ENCODE peak calls at places on chromosomes 5 and 9, in four cellular contexts. I is breast epithelium, S is cardiac muscle cell, C is IMR-90. B is an unnamed sample.

GRCh38 chr5:78899922-78900362 is 85.2 kb downstream of the ARSB start:
- DNase-seq in I (no peak), S (peak; percentile 58), C (peak; percentile 67), B (no peak)

GRCh38 chr9:100306283-100306682 is 46.5 kb downstream of the TEX10 start:
- DNase-seq in I (no peak), S (no peak), C (no peak), B (no peak)

GRCh38 chr9:17556255-17556654 is 22.6 kb upstream of the SH3GL2 start:
- DNase-seq in I (no peak), S (peak; percentile 4), C (no peak), B (no peak)

GRCh38 chr5:133361922-133362321 is 250.4 kb downstream of the FSTL4 start:
- DNase-seq in I (no peak), S (no peak), C (no peak), B (no peak)

GRCh38 chr9:132002827-132003704 is 76.6 kb downstream of the MED27 start:
- DNase-seq in I (no peak), S (no peak), C (no peak), B (no peak)

GRCh38 chr9:10744669-10745068 is 131.9 kb upstream of the PTPRD start:
- DNase-seq in I (no peak), S (no peak), C (no peak), B (no peak)

GRCh38 chr5:133387091-133387490 is 225.2 kb downstream of the FSTL4 start:
- DNase-seq in I (no peak), S (no peak), C (no peak), B (no peak)

GRCh38 chr9:107810493-107810931 is 320.9 kb upstream of the KLF4 start:
- DNase-seq in I (no peak), S (no peak), C (peak; percentile 25), B (no peak)

GRCh38 chr5:34652916-34653315 is 3.2 kb upstream of the RAI14 start:
- DNase-seq in I (no peak), S (no peak), C (peak; percentile 74), B (no peak)

GRCh38 chr9:136940526-136941230 is 3.9 kb downstream of the FBXW5 start:
- DNase-seq in I (no peak), S (no peak), C (no peak), B (no peak)

GRCh38 chr5:178201221-178201926 is 3.0 kb upstream of the HNRNPAB start:
- DNase-seq in I (no peak), S (no peak), C (peak; percentile 57), B (no peak)

GRCh38 chr9:106722051-106722753 is 140.8 kb upstream of the ZNF462 start:
- DNase-seq in I (no peak), S (no peak), C (no peak), B (no peak)

GRCh38 chr5:145557345-145557744 is 277.8 kb downstream of the PRELID2 start:
- DNase-seq in I (no peak), S (no peak), C (no peak), B (no peak)

GRCh38 chr9:132579427-132579798 is 3.0 kb upstream of the BARHL1 start:
- DNase-seq in I (no peak), S (no peak), C (no peak), B (no peak)

GRCh38 chr9:2583308-2584013 is 38.1 kb upstream of the VLDLR start:
- DNase-seq in I (no peak), S (no peak), C (no peak), B (no peak)

GRCh38 chr9:129310666-129311350 is 132.7 kb upstream of the IER5L start:
- DNase-seq in I (no peak), S (no peak), C (peak; percentile 44), B (no peak)

GRCh38 chr5:119049824-119050449 is 20.9 kb upstream of the DMXL1 start:
- DNase-seq in I (no peak), S (no peak), C (peak; percentile 80), B (no peak)

GRCh38 chr9:78030553-78031270 is 899 bp downstream of the GNAQ start:
- DNase-seq in I (peak; percentile 35), S (peak; percentile 55), C (peak; percentile 21), B (peak; percentile 65)

GRCh38 chr5:172806897-172807672 is 27.0 kb upstream of the ERGIC1 start:
- DNase-seq in I (peak; percentile 75), S (peak; percentile 53), C (peak; percentile 89), B (peak; percentile 35)

GRCh38 chr5:72314571-72315172 is 5.4 kb downstream of the MRPS27 start:
- DNase-seq in I (no peak), S (peak; percentile 48), C (peak; percentile 82), B (no peak)

GRCh38 chr9:77015291-77016048 is 4.0 kb upstream of the FOXB2 start:
- DNase-seq in I (no peak), S (no peak), C (no peak), B (no peak)

GRCh38 chr5:137497396-137498290 is 1.5 kb downstream of the SPOCK1 start:
- DNase-seq in I (no peak), S (no peak), C (no peak), B (peak; percentile 40)

GRCh38 chr9:75455444-75455921 is 367.2 kb downstream of the OSTF1 start:
- DNase-seq in I (no peak), S (no peak), C (peak; percentile 1), B (no peak)

GRCh38 chr9:15501179-15501578 is 9.6 kb downstream of the PSIP1 start:
- DNase-seq in I (no peak), S (no peak), C (no peak), B (no peak)

GRCh38 chr5:138557677-138558076 is 14.6 kb upstream of the ETF1 start:
- DNase-seq in I (no peak), S (no peak), C (no peak), B (no peak)

GRCh38 chr5:6902597-6902996 is 189.4 kb downstream of the TENT4A start:
- DNase-seq in I (no peak), S (no peak), C (no peak), B (peak; percentile 78)

GRCh38 chr5:92504346-92504745 is 1076.7 kb downstream of the NR2F1-AS1 start:
- DNase-seq in I (no peak), S (no peak), C (peak; percentile 5), B (no peak)

GRCh38 chr5:56302027-56302426 is 68.9 kb upstream of the ANKRD55 start:
- DNase-seq in I (no peak), S (no peak), C (peak; percentile 58), B (no peak)

GRCh38 chr9:4680750-4681149 is 1.4 kb downstream of the CDC37L1 start:
- DNase-seq in I (no peak), S (no peak), C (peak; percentile 31), B (no peak)

DNA sequence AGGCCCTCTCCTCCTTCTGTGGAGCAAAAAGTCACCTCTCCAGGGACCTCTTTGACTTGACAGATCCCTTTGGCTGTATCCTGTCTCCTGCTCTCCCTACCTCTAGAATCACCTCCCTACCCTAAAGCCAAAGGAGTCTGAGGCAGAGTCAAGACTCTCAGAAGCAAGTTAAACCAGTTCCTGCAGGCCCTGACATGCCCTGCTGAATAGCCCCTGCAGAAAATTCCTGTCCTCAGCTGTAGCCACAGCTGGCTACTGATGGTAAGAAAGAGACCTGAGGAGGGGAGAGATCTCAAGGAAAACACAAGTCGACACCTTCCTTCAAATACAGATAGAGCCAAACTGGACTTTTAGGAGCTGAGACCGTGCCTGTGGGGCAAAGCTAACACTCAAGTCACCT is 23.7 kb upstream of the UBAP2 start:
- DNase-seq in I (peak; percentile 84), S (no peak), C (no peak), B (no peak)
- H3K27ac ChIP-seq in I (peak overlapping the region; percentile 54), S (peak overlapping the region; percentile 40), C (peak overlapping the region; percentile 87), B (no peak overlapping the region)

DNA sequence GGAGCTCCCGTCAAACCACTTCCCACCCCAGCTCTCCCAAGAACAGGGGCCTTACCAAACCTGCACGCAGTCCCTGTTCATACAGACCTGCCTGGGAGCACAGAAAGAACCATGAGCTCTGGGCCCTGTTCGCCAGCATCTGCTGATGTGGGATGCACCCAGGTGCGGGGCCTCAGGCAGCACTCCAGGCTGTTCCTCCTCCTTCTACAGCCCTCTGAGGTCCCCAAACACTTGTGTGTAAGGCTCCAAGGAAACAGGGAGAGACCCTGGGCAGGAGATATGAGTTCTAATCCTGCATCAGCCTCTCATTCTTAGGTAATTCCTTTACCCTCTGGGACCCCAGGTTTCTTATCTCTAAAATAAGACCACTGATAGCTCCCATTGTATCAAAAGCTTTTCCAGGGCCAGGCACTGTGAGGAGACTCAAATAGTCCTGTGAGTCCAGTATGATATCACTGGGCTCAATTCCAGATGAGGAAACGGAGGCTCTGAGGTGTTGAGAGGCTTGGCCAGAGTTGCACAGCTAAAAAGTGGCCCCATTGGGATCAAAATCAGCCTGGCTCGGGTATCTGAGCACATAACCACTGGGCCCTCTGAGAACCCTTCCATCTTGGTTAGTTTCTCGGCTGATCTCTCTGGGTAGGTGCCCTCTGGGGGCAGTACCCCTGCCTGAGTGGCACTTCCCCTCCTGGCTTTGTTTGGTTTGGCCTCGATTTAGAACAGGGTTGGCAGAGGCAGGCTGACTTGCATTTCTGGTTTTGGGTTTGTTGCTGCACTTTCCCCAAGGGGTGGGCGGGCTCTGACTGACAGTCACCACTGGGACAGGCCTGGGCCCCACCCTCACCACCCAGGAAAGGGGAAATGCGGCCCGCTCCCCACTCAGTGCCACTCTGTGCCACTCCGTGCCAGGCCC is 116.8 kb downstream of the RGS3 start:
- DNase-seq in I (peak; percentile 88), S (no peak), C (peak; percentile 35), B (no peak)
- H3K4me3 ChIP-seq in I (no peak overlapping the region), S (no peak overlapping the region), C (no peak overlapping the region), B (no peak overlapping the region)

DNA sequence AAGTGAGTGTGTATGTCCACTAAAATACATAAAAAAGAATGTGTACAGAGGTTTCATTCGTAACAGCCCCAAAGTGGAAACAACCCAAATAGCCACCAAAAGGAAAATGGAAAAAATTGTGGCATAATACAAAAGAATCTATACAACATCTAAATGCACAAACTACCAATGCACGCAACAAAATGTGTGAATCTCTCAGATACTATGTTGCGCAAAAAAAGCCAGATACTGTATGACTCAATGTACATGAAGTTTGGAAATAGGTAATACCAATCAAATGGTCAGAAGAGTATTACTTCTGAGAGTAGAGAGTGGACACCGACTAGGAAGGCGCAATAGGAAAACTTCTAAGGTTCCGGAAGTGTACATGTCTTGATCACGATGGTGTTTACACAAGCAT is 2.4 kb downstream of the XPA start:
- DNase-seq in I (no peak), S (no peak), C (no peak), B (no peak)
- H3K27ac ChIP-seq in I (no peak overlapping the region), S (no peak overlapping the region), C (no peak overlapping the region), B (no peak overlapping the region)

GRCh38 chr5:58457040-58457439 is 2.8 kb downstream of the PLK2 start:
- DNase-seq in I (no peak), S (no peak), C (no peak), B (no peak)

GRCh38 chr5:58455495-58455894 is 4.4 kb downstream of the PLK2 start:
- DNase-seq in I (no peak), S (no peak), C (no peak), B (no peak)

GRCh38 chr5:58455966-58456365 is 3.9 kb downstream of the PLK2 start:
- DNase-seq in I (no peak), S (no peak), C (no peak), B (no peak)

GRCh38 chr5:58455066-58455465 is 4.8 kb downstream of the PLK2 start:
- DNase-seq in I (no peak), S (peak; percentile 27), C (peak; percentile 55), B (no peak)

GRCh38 chr5:58456486-58456885 is 3.4 kb downstream of the PLK2 start:
- DNase-seq in I (no peak), S (no peak), C (no peak), B (no peak)
- H3K4me3 ChIP-seq in I (peak overlapping the region; percentile 83), S (no peak overlapping the region), C (peak overlapping the region; percentile 85), B (peak overlapping the region; percentile 76)

B was measured in dorsolateral prefrontal cortex.